ENCODE peak calls at places on chromosome 21, in four cellular contexts. One of them, this sample, is unnamed.

GRCh38 chr21:39891111-39891510 is 23.9 kb downstream of the PCP4 start:
- DNase-seq in GM12878: no peak
- DNase-seq in K562: no peak
- DNase-seq in HepG2: no peak
- DNase-seq in this sample: no peak

GRCh38 chr21:42463861-42464515 is 32.0 kb downstream of the RSPH1 start:
- DNase-seq in HepG2: peak; percentile 10
- DNase-seq in K562: no peak
- DNase-seq in GM12878: no peak
- DNase-seq in this sample: no peak

GRCh38 chr21:42300956-42301355 is 14.3 kb downstream of the TFF3 start:
- DNase-seq in K562: no peak
- DNase-seq in HepG2: no peak
- DNase-seq in GM12878: no peak
- DNase-seq in this sample: no peak

GRCh38 chr21:28267449-28267848 is 725.2 kb downstream of the LTN1 start:
- DNase-seq in GM12878: no peak
- DNase-seq in K562: no peak
- DNase-seq in HepG2: no peak
- DNase-seq in this sample: no peak

GRCh38 chr21:44436958-44437357 is 18.4 kb upstream of the LRRC3 start:
- DNase-seq in GM12878: no peak
- DNase-seq in K562: no peak
- DNase-seq in HepG2: no peak
- DNase-seq in this sample: no peak

GRCh38 chr21:44444286-44444931 is 10.9 kb upstream of the LRRC3 start:
- DNase-seq in GM12878: no peak
- DNase-seq in K562: peak; percentile 53
- DNase-seq in HepG2: peak; percentile 66
- DNase-seq in this sample: no peak

GRCh38 chr21:28487455-28488070 is 505.1 kb downstream of the LTN1 start:
- DNase-seq in HepG2: no peak
- DNase-seq in K562: no peak
- DNase-seq in GM12878: no peak
- DNase-seq in this sample: no peak

GRCh38 chr21:28256420-28256831 is 736.3 kb downstream of the LTN1 start:
- DNase-seq in HepG2: peak; percentile 94
- DNase-seq in GM12878: no peak
- DNase-seq in K562: no peak
- DNase-seq in this sample: peak; percentile 26

GRCh38 chr21:30408782-30409494 is 13.1 kb downstream of the KRTAP13-1 start:
- DNase-seq in K562: peak; percentile 9
- DNase-seq in HepG2: peak; percentile 14
- DNase-seq in GM12878: no peak
- DNase-seq in this sample: peak; percentile 49

GRCh38 chr21:34865922-34866271 is 183.2 kb downstream of the RUNX1 start:
- DNase-seq in GM12878: peak; percentile 74
- DNase-seq in HepG2: peak; percentile 16
- DNase-seq in K562: no peak
- DNase-seq in this sample: no peak

GRCh38 chr21:37322084-37322483 is 44.5 kb upstream of the DYRK1A start:
- DNase-seq in GM12878: no peak
- DNase-seq in K562: no peak
- DNase-seq in HepG2: no peak
- DNase-seq in this sample: no peak

GRCh38 chr21:45467221-45467779 is 62.3 kb downstream of the COL18A1 start:
- DNase-seq in GM12878: no peak
- DNase-seq in K562: no peak
- DNase-seq in HepG2: no peak
- DNase-seq in this sample: no peak

GRCh38 chr21:45465611-45466329 is 60.8 kb downstream of the COL18A1 start:
- DNase-seq in K562: no peak
- DNase-seq in GM12878: no peak
- DNase-seq in HepG2: no peak
- DNase-seq in this sample: peak; percentile 63

GRCh38 chr21:45468051-45468970 is 63.3 kb downstream of the COL18A1 start:
- DNase-seq in K562: no peak
- DNase-seq in HepG2: no peak
- DNase-seq in GM12878: no peak
- DNase-seq in this sample: no peak

GRCh38 chr21:45465105-45465504 is 60.1 kb downstream of the COL18A1 start:
- DNase-seq in HepG2: no peak
- DNase-seq in GM12878: no peak
- DNase-seq in K562: no peak
- DNase-seq in this sample: no peak

GRCh38 chr21:45466330-45467220 is 61.6 kb downstream of the COL18A1 start:
- DNase-seq in K562: no peak
- DNase-seq in GM12878: no peak
- DNase-seq in HepG2: no peak
- DNase-seq in this sample: peak; percentile 91
- TF ChIP-seq NFIC in K562: no peak
- TF ChIP-seq NFIC in GM12878: no peak
- TF ChIP-seq NFIC in HepG2: no peak
- TF ChIP-seq NFIC in this sample: no peak

GRCh38 chr21:25974937-25975336 is 195.6 kb downstream of the APP start:
- DNase-seq in K562: no peak
- DNase-seq in GM12878: no peak
- DNase-seq in HepG2: no peak
- DNase-seq in this sample: no peak
- TF ChIP-seq NFIC in K562: no peak
- TF ChIP-seq NFIC in GM12878: no peak
- TF ChIP-seq NFIC in HepG2: no peak
- TF ChIP-seq NFIC in this sample: no peak

GRCh38 chr21:26389971-26390641 is 183.0 kb downstream of the CYYR1 start:
- DNase-seq in K562: no peak
- DNase-seq in GM12878: no peak
- DNase-seq in HepG2: no peak
- DNase-seq in this sample: no peak
- TF ChIP-seq NFIC in K562: no peak
- TF ChIP-seq NFIC in GM12878: no peak
- TF ChIP-seq NFIC in HepG2: no peak
- TF ChIP-seq NFIC in this sample: no peak

GRCh38 chr21:22795644-22796043 is 1797.4 kb downstream of the NCAM2 start:
- DNase-seq in K562: no peak
- DNase-seq in HepG2: no peak
- DNase-seq in GM12878: no peak
- DNase-seq in this sample: no peak
- TF ChIP-seq NFIC in K562: no peak
- TF ChIP-seq NFIC in HepG2: no peak
- TF ChIP-seq NFIC in GM12878: no peak
- TF ChIP-seq NFIC in this sample: no peak